ENCODE peak calls at places on chromosomes 13 and 19, in eight cellular contexts. H, W, R, D, S, P, G and Y are unnamed samples.
A peak's percentile ranks its signal among the peaks of the same experiment; 100 is the strongest.

GRCh38 chr19:40695881-40696280 is 5.4 kb upstream of the NUMBL start:
- DNase-seq in H (no peak), G (no peak), D (no peak), P (no peak), S (no peak), R (no peak), W (no peak), Y (no peak)

GRCh38 chr13:107075576-107075975 is 507.6 kb upstream of the ARGLU1 start:
- DNase-seq in R (no peak), H (no peak), D (no peak), S (no peak), G (no peak), P (no peak), W (no peak), Y (no peak)

GRCh38 chr19:16084067-16084685 is 7.9 kb downstream of the TPM4 start:
- DNase-seq in H (no peak), G (no peak), W (no peak), R (no peak), D (no peak), P (no peak), S (no peak), Y (no peak)

GRCh38 chr19:39372047-39372802 is 18.7 kb downstream of the PAF1 start:
- DNase-seq in W (peak; percentile 77), D (no peak), S (no peak), H (peak; percentile 90), P (peak; percentile 95), R (peak; percentile 84), G (peak; percentile 99), Y (peak; percentile 60)

GRCh38 chr13:74966814-74967213 is 515.2 kb downstream of the TBC1D4 start:
- DNase-seq in P (peak; percentile 17), R (no peak), H (no peak), D (no peak), G (peak; percentile 58), W (no peak), S (no peak), Y (no peak)

GRCh38 chr13:100513987-100514670 is 74.5 kb downstream of the GGACT start:
- DNase-seq in W (no peak), G (peak; percentile 42), P (no peak), R (no peak), H (no peak), D (peak; percentile 9), S (no peak), Y (no peak)

GRCh38 chr19:2235396-2236284 is 489 bp downstream of the PLEKHJ1 start:
- DNase-seq in W (no peak), H (no peak), S (peak; percentile 6), R (no peak), G (no peak), P (no peak), D (no peak), Y (no peak)

GRCh38 chr19:7605490-7606222 is 10.0 kb downstream of the CAMSAP3 start:
- DNase-seq in H (no peak), G (peak; percentile 38), W (no peak), R (no peak), S (peak; percentile 28), D (peak; percentile 71), P (no peak), Y (no peak)

GRCh38 chr13:75963318-75963717 is 327.2 kb downstream of the LMO7 start:
- DNase-seq in D (peak; percentile 4), R (no peak), W (peak; percentile 8), P (no peak), S (peak; percentile 29), G (no peak), H (no peak), Y (no peak)

GRCh38 chr19:50427997-50428425 is 4.7 kb upstream of the MYBPC2 start:
- DNase-seq in W (peak; percentile 44), G (peak; percentile 93), P (peak; percentile 70), S (peak; percentile 30), H (peak; percentile 5), R (peak; percentile 86), D (no peak), Y (no peak)

GRCh38 chr13:80574113-80574512 is 233.2 kb upstream of the SPRY2 start:
- DNase-seq in W (no peak), S (no peak), R (no peak), D (no peak), P (no peak), G (no peak), H (no peak), Y (no peak)

GRCh38 chr13:113836917-113837553 is 26.8 kb downstream of the GAS6 start:
- DNase-seq in G (peak; percentile 77), H (peak; percentile 69), R (peak; percentile 58), D (peak; percentile 31), S (peak; percentile 91), W (peak; percentile 94), P (peak; percentile 87), Y (no peak)

GRCh38 chr13:49524740-49525501 is 29.2 kb downstream of the PHF11 start:
- DNase-seq in W (no peak), P (no peak), S (peak; percentile 10), G (no peak), H (no peak), D (peak; percentile 11), R (no peak), Y (no peak)

GRCh38 chr13:112845511-112846144 is 123.4 kb upstream of the MCF2L start:
- DNase-seq in G (no peak), D (no peak), H (no peak), W (no peak), R (no peak), P (no peak), S (no peak), Y (no peak)

GRCh38 chr19:49638360-49638759 is 1.6 kb downstream of the RRAS start:
- DNase-seq in P (no peak), D (no peak), R (no peak), S (peak; percentile 24), W (no peak), G (peak; percentile 44), H (no peak), Y (no peak)

GRCh38 chr13:39542361-39542760 is 60.6 kb downstream of the LHFPL6 start:
- DNase-seq in R (no peak), D (no peak), W (no peak), P (no peak), G (no peak), H (no peak), S (no peak), Y (no peak)

GRCh38 chr13:25848822-25849740 is 202.7 kb downstream of the SHISA2 start:
- DNase-seq in W (no peak), D (no peak), G (no peak), H (no peak), P (peak; percentile 66), R (no peak), S (no peak), Y (no peak)

GRCh38 chr19:57560049-57560491 is 407 bp upstream of the ZNF550 start:
- DNase-seq in S (peak; percentile 43), G (peak; percentile 73), D (peak; percentile 55), W (peak; percentile 35), P (peak; percentile 60), R (peak; percentile 46), H (peak; percentile 28), Y (no peak)

GRCh38 chr19:38162094-38162493 is 61.9 kb downstream of the DPF1 start:
- DNase-seq in P (peak; percentile 53), H (no peak), W (no peak), S (peak; percentile 90), G (no peak), R (no peak), D (no peak), Y (no peak)

GRCh38 chr19:43318796-43319314 is 34.6 kb upstream of the CD177 start:
- DNase-seq in P (no peak), R (no peak), S (no peak), W (no peak), G (no peak), D (no peak), H (no peak), Y (no peak)

GRCh38 chr19:36528921-36529518 is 949 bp upstream of the ZNF260 start:
- DNase-seq in H (no peak), P (no peak), W (no peak), S (no peak), G (no peak), D (no peak), R (no peak), Y (no peak)

DNA sequence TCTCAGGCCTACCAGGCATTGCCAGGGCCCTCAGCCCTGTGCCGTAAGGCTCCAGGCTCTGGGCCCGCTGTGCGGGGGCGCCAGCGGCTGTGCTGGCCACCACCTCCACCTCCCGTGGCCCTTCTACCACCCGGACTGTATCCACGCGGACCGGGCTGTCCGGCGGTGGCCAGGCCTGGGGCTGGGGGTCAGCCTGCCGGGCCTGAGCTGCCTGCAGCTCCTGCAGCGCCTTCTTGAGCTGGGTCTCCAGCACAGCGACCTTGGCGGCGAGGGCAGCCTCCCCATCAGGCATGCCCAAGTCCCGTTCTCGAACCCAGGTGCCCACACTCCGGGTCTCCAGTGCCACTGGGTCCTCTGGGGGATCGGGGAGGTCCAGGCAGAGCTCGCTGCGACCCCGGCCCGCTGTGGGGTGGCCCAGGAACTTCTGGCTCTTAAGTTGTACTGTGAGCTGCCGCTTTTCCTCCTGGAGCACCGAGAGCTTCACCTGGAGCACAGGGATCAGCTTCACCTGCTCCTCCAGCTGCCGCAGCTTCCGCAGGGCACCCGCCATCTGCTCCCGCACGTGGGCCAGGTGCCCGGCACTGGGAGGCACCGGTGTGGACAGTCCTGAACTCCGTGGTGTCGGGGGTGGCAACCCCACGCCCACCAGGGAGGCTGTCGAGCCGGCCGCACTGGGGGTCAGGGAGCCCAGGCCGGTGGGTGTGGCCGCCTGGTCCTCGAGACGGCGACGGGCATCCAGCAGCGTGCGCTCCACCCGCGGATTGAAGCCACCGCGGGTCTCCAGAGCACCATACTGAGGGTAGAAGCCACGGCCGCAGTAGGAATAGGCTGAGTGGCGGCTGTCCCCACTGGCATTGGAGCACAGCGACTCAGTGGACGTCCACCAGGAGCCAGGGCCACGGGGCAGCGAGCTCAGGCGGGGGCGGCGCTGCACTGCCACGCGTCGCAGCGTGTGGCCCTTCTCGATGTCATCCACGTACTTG is 4.1 kb downstream of the KANK2 start:
- DNase-seq in D (no peak), S (no peak), R (no peak), P (no peak), H (no peak), W (no peak), G (no peak), Y (no peak)
- H3K4me3 ChIP-seq in D (no peak overlapping the region), S (no peak overlapping the region), R (no peak overlapping the region), P (no peak overlapping the region), H (no peak overlapping the region), W (no peak overlapping the region), G (no peak overlapping the region), Y (peak overlapping the region; percentile 99)

GRCh38 chr19:46859637-46860124 is 1.1 kb upstream of the ARHGAP35 start:
- DNase-seq in P (no peak), H (no peak), R (peak; percentile 88), S (no peak), G (no peak), W (peak; percentile 57), D (peak; percentile 51), Y (no peak)
- H3K4me3 ChIP-seq in P (peak overlapping the region; percentile 55), H (peak overlapping the region; percentile 57), R (peak overlapping the region; percentile 96), S (peak overlapping the region; percentile 93), G (peak overlapping the region; percentile 29), W (peak overlapping the region; percentile 83), D (peak overlapping the region; percentile 77), Y (peak overlapping the region; percentile 97)

DNA sequence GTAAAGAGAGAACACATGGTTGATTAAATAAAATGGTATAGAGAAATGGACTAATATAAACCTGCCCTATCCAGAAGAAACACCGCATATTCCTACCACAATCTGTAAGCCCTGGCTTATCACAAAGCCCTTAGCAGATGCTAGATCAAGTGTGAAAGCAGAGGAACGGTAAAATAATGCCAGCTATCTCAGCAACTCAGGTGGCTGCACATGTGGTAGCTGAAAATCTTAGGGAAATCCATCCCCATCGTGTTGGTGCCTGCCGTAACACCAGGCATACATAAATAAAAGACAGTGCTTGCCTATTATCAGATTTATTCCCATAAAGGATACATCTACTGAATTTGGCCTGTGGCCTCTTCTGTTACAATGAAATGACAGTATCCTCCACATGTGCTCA is 304.1 kb upstream of the MAB21L1 start:
- DNase-seq in G (no peak), W (no peak), P (no peak), S (no peak), H (no peak), D (no peak), R (no peak), Y (no peak)
- H3K4me3 ChIP-seq in G (no peak overlapping the region), W (no peak overlapping the region), P (no peak overlapping the region), S (no peak overlapping the region), H (no peak overlapping the region), D (no peak overlapping the region), R (no peak overlapping the region), Y (no peak overlapping the region)

GRCh38 chr19:18388328-18389094 is 2.6 kb downstream of the GDF15 start:
- DNase-seq in D (peak; percentile 83), R (peak; percentile 84), H (no peak), W (no peak), G (peak; percentile 66), S (no peak), P (no peak), Y (peak; percentile 40)
- H3K4me3 ChIP-seq in D (peak overlapping the region; percentile 61), R (peak overlapping the region; percentile 59), H (peak overlapping the region; percentile 66), W (peak overlapping the region; percentile 62), G (no peak overlapping the region), S (peak overlapping the region; percentile 55), P (peak overlapping the region; percentile 57), Y (peak overlapping the region; percentile 67)